ENCODE peak calls at places on chromosomes 13 and 19, in four cellular contexts. One of them, this sample, is unnamed.
A peak's percentile ranks its signal among the peaks of the same experiment; 100 is the strongest.

GRCh38 chr19:9381367-9381785 is 18.6 kb downstream of the ZNF177 start:
- DNase-seq in A549: peak; percentile 9
- DNase-seq in K562: no peak
- DNase-seq in HepG2: no peak
- DNase-seq in this sample: no peak

GRCh38 chr19:18468930-18469244 is 31.0 kb upstream of the ISYNA1 start:
- DNase-seq in HepG2: no peak
- DNase-seq in A549: no peak
- DNase-seq in K562: no peak
- DNase-seq in this sample: no peak

GRCh38 chr13:85236431-85236830 is 562.8 kb downstream of the SLITRK6 start:
- DNase-seq in HepG2: no peak
- DNase-seq in K562: no peak
- DNase-seq in A549: peak; percentile 52
- DNase-seq in this sample: peak; percentile 54

GRCh38 chr19:48216933-48217332 is 38.8 kb downstream of the CARD8 start:
- DNase-seq in HepG2: no peak
- DNase-seq in A549: no peak
- DNase-seq in K562: no peak
- DNase-seq in this sample: no peak

GRCh38 chr19:19758164-19758563 is 25.3 kb upstream of the ZNF14 start:
- DNase-seq in HepG2: no peak
- DNase-seq in K562: no peak
- DNase-seq in A549: no peak
- DNase-seq in this sample: no peak

GRCh38 chr13:99555149-99555548 is 53.9 kb downstream of the TM9SF2 start:
- DNase-seq in HepG2: peak; percentile 72
- DNase-seq in K562: no peak
- DNase-seq in A549: no peak
- DNase-seq in this sample: no peak

GRCh38 chr13:39956036-39956435 is 300.6 kb downstream of the COG6 start:
- DNase-seq in A549: no peak
- DNase-seq in K562: no peak
- DNase-seq in HepG2: no peak
- DNase-seq in this sample: no peak

GRCh38 chr13:114212096-114212495 is 22.6 kb upstream of the CDC16 start:
- DNase-seq in K562: no peak
- DNase-seq in HepG2: no peak
- DNase-seq in A549: no peak
- DNase-seq in this sample: peak; percentile 81

GRCh38 chr19:33395561-33396550 is 22.3 kb downstream of the CEBPG start:
- DNase-seq in HepG2: no peak
- DNase-seq in A549: no peak
- DNase-seq in K562: no peak
- DNase-seq in this sample: peak; percentile 41

GRCh38 chr19:18700501-18701249 is 17.2 kb downstream of the CRTC1 start:
- DNase-seq in HepG2: no peak
- DNase-seq in A549: no peak
- DNase-seq in K562: peak; percentile 85
- DNase-seq in this sample: peak; percentile 29

GRCh38 chr13:23707674-23708073 is 137.5 kb downstream of the TNFRSF19 start:
- DNase-seq in HepG2: no peak
- DNase-seq in A549: peak; percentile 24
- DNase-seq in K562: no peak
- DNase-seq in this sample: peak; percentile 49

GRCh38 chr13:75120071-75120470 is 361.9 kb downstream of the TBC1D4 start:
- DNase-seq in K562: no peak
- DNase-seq in A549: no peak
- DNase-seq in HepG2: no peak
- DNase-seq in this sample: no peak

GRCh38 chr19:35253316-35254286 is 4.8 kb downstream of the LSR start:
- DNase-seq in K562: no peak
- DNase-seq in HepG2: peak; percentile 79
- DNase-seq in A549: no peak
- DNase-seq in this sample: no peak

GRCh38 chr13:102185375-102185984 is 216.4 kb downstream of the FGF14 start:
- DNase-seq in A549: no peak
- DNase-seq in HepG2: no peak
- DNase-seq in K562: no peak
- DNase-seq in this sample: no peak

GRCh38 chr19:37997911-37998344 is 90.9 kb downstream of the SIPA1L3 start:
- DNase-seq in HepG2: no peak
- DNase-seq in A549: peak; percentile 89
- DNase-seq in K562: no peak
- DNase-seq in this sample: peak; percentile 97

GRCh38 chr19:18939922-18940775 is 868 bp downstream of the HOMER3 start:
- DNase-seq in A549: no peak
- DNase-seq in K562: no peak
- DNase-seq in HepG2: no peak
- DNase-seq in this sample: peak; percentile 46

GRCh38 chr19:28075229-28075628 is 1137.7 kb downstream of the UQCRFS1 start:
- DNase-seq in HepG2: no peak
- DNase-seq in A549: no peak
- DNase-seq in K562: no peak
- DNase-seq in this sample: no peak

GRCh38 chr13:79775830-79776229 is 294.9 kb downstream of the NDFIP2 start:
- DNase-seq in A549: peak; percentile 63
- DNase-seq in K562: no peak
- DNase-seq in HepG2: peak; percentile 38
- DNase-seq in this sample: peak; percentile 87

GRCh38 chr13:72253754-72254153 is 386.8 kb upstream of the DACH1 start:
- DNase-seq in K562: no peak
- DNase-seq in A549: no peak
- DNase-seq in HepG2: no peak
- DNase-seq in this sample: no peak

GRCh38 chr19:14167013-14167593 is 30.7 kb upstream of the ASF1B start:
- DNase-seq in A549: no peak
- DNase-seq in K562: no peak
- DNase-seq in HepG2: no peak
- DNase-seq in this sample: no peak

GRCh38 chr19:58037927-58038687 is 4.3 kb downstream of the ZSCAN1 start:
- DNase-seq in A549: no peak
- DNase-seq in HepG2: no peak
- DNase-seq in K562: no peak
- DNase-seq in this sample: no peak

DNA sequence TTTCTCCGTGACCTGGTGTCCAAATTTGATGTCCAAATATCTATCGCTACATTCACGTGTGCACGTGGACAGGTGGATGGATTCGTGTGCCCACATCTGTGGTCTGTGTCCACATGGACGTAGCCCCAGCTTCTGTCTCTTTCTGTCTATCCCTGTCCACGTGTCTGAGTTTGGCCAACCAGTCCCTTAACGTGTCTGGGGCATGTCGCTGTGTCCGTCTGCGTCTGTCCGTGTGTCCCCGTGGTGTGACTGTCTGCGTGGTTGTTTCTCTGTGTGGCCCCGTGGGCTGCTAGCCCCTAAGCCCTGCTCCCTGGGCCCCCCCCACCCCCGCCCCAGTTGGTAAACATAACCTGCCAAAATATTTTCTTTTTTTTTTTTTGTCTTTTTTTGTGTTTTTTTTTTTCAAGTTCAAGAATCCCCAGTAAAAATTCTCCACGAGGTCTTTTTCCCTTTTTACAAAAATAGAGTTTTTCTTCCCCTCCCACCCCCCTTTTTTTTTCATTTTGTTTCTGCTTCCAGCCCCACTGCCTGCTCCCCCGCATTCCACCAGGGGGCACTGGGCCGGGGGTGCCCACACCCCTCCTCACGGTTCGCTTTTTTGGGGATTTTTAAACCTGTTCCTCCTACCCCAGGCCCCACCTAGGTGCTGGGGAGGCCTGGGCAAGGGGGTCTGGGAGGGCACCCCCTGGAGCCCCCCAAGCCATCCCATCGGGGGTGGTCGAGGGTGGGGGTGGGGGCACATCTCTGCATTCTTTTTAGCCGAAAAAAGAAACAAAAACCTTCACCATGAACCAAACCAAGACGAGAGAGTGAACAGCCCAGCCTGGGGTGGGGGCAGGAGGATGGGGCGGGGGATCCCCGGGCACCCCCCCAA is 18.3 kb downstream of the PRKCSH start:
- DNase-seq in HepG2: no peak
- DNase-seq in K562: peak; percentile 72
- DNase-seq in A549: no peak
- DNase-seq in this sample: no peak
- TF ChIP-seq MAZ in HepG2: no peak
- TF ChIP-seq MAZ in K562: peak; percentile 57
- TF ChIP-seq MAZ in A549: no peak
- TF ChIP-seq MAZ in this sample: no peak

GRCh38 chr19:45781282-45782161 is 768 bp downstream of the DMPK start:
- DNase-seq in A549: peak; percentile 57
- DNase-seq in K562: no peak
- DNase-seq in HepG2: no peak
- DNase-seq in this sample: no peak
- TF ChIP-seq MAZ in A549: no peak
- TF ChIP-seq MAZ in K562: no peak
- TF ChIP-seq MAZ in HepG2: peak; percentile 31
- TF ChIP-seq MAZ in this sample: no peak

DNA sequence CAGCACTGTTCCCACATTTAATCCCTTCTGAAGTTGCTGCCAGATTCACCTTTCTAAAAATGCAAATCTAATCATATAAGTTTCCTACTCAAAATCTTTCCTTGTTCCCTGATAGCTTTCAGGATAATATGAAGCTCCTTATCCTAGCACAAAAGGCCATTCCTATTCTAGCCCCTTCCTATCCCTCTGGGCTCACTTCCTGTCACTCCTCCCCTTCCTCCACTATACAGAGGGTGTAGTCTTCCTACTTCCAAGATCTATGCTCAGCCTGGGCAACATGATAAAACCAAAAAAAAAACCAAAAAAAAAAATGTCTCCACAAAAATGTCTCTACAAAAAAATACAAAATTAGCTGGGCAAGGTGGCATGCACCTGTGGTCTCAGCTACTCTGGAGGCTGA is 78.3 kb downstream of the TSC22D1 start:
- DNase-seq in A549: no peak
- DNase-seq in K562: no peak
- DNase-seq in HepG2: no peak
- DNase-seq in this sample: no peak
- TF ChIP-seq MAZ in A549: no peak
- TF ChIP-seq MAZ in K562: no peak
- TF ChIP-seq MAZ in HepG2: no peak
- TF ChIP-seq MAZ in this sample: no peak

GRCh38 chr13:112873851-112874750 is 94.9 kb upstream of the MCF2L start:
- DNase-seq in K562: peak; percentile 73
- DNase-seq in HepG2: peak; percentile 67
- DNase-seq in A549: peak; percentile 52
- DNase-seq in this sample: peak; percentile 50
- TF ChIP-seq MAZ in K562: no peak
- TF ChIP-seq MAZ in HepG2: no peak
- TF ChIP-seq MAZ in A549: no peak
- TF ChIP-seq MAZ in this sample: peak; percentile 34

GRCh38 chr13:89375839-89376238 is 1704.7 kb downstream of the SLITRK5 start:
- DNase-seq in HepG2: no peak
- DNase-seq in K562: no peak
- DNase-seq in A549: no peak
- DNase-seq in this sample: peak; percentile 63
- TF ChIP-seq MAZ in HepG2: no peak
- TF ChIP-seq MAZ in K562: no peak
- TF ChIP-seq MAZ in A549: no peak
- TF ChIP-seq MAZ in this sample: no peak

GRCh38 chr13:95255072-95255732 is 46.0 kb downstream of the ABCC4 start:
- DNase-seq in HepG2: no peak
- DNase-seq in K562: no peak
- DNase-seq in A549: no peak
- DNase-seq in this sample: no peak
- TF ChIP-seq MAZ in HepG2: no peak
- TF ChIP-seq MAZ in K562: no peak
- TF ChIP-seq MAZ in A549: no peak
- TF ChIP-seq MAZ in this sample: no peak

GRCh38 chr19:41442473-41443360 is at the start of gene ERICH4:
- DNase-seq in K562: peak; percentile 3
- DNase-seq in A549: no peak
- DNase-seq in HepG2: no peak
- DNase-seq in this sample: no peak
- TF ChIP-seq MAZ in K562: no peak
- TF ChIP-seq MAZ in A549: no peak
- TF ChIP-seq MAZ in HepG2: no peak
- TF ChIP-seq MAZ in this sample: no peak

DNA sequence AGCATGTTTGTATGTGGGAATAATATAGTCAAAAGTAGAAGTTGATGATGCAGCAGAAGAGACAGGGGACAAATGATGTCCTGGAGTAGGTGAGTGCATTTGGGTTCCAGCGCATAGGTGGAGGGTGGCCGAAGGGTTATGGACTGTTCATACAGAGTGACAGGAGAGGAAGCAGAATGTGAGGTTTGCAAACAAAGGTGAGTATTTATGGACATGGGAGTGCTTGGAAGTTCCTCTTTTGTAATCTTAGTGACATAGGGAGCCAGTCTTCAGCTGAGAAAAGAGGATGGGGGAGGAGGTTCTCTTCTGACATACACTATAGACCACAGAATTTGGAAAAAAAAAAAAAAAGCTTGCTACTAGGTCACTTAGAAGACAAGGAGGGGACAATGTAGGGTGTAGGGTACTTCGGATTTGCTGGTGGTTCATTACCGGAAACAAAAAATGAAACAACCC is 331.6 kb downstream of the DLEU7 start:
- DNase-seq in K562: no peak
- DNase-seq in A549: no peak
- DNase-seq in HepG2: peak; percentile 43
- DNase-seq in this sample: no peak
- TF ChIP-seq MAZ in K562: no peak
- TF ChIP-seq MAZ in A549: no peak
- TF ChIP-seq MAZ in HepG2: no peak
- TF ChIP-seq MAZ in this sample: no peak

GRCh38 chr19:50325310-50326100 is 3.7 kb downstream of the KCNC3 start:
- DNase-seq in K562: peak; percentile 96
- DNase-seq in HepG2: peak; percentile 84
- DNase-seq in A549: peak; percentile 82
- DNase-seq in this sample: peak; percentile 13
- TF ChIP-seq MAZ in K562: peak; percentile 74
- TF ChIP-seq MAZ in HepG2: peak; percentile 88
- TF ChIP-seq MAZ in A549: no peak
- TF ChIP-seq MAZ in this sample: peak; percentile 74

This sample was measured in IMR-90.